ENCODE peak calls at places on chromosomes 7 and 10, in eight cellular contexts. Z is neuronal stem cell; H is iris pigment epithelial cell; O is GF-D8; L is CD8-positive, alpha-beta memory T cell; T is mucosa of descending colon; K is naive thymus-derived CD4-positive, alpha-beta T cell; G is ureter. D is an unnamed sample.

GRCh38 chr10:71220689-71221540 is 8.5 kb downstream of the UNC5B start:
- DNase-seq in Z (no peak), H (no peak), O (no peak), L (no peak), T (no peak), K (no peak), G (peak), D (no peak)

GRCh38 chr7:99597762-99598501 is at the start of gene TMEM225B:
- DNase-seq in Z (no peak), H (no peak), O (no peak), L (no peak), T (no peak), K (peak), G (no peak), D (no peak)

GRCh38 chr7:44568771-44569560 is 4.7 kb downstream of the DDX56 start:
- DNase-seq in Z (no peak), H (no peak), O (no peak), L (no peak), T (no peak), K (no peak), G (no peak), D (no peak)

GRCh38 chr7:101912711-101913110 is 95.3 kb downstream of the CUX1 start:
- DNase-seq in Z (no peak), H (no peak), O (no peak), L (no peak), T (no peak), K (no peak), G (no peak), D (no peak)

GRCh38 chr7:935321-936130 is 19.0 kb downstream of the ADAP1 start:
- DNase-seq in Z (no peak), H (no peak), O (no peak), L (no peak), T (peak), K (no peak), G (no peak), D (peak)

GRCh38 chr10:56035489-56035888 is 325.6 kb downstream of the ZWINT start:
- DNase-seq in Z (no peak), H (no peak), O (no peak), L (no peak), T (no peak), K (no peak), G (no peak), D (no peak)

GRCh38 chr10:84541289-84541637 is 212.9 kb downstream of the CCSER2 start:
- DNase-seq in Z (no peak), H (no peak), O (no peak), L (no peak), T (no peak), K (no peak), G (no peak), D (no peak)

GRCh38 chr7:91435386-91436059 is 171.3 kb downstream of the FZD1 start:
- DNase-seq in Z (no peak), H (peak), O (no peak), L (no peak), T (no peak), K (no peak), G (no peak), D (no peak)

D was measured in Peyer's patch.